ENCODE peak calls at places on chromosomes 1 and 21, in seven cellular contexts. V is fibroblast of lung, K is endodermal cell, Z is transverse colon, N is prostate gland, W is heart right ventricle, A is Peyer's patch. U is an unnamed sample.

GRCh38 chr1:68229927-68230812 is 2.2 kb downstream of the WLS start:
- DNase-seq in N (no peak), K (peak), W (peak), A (no peak), Z (no peak), V (peak), U (peak)

GRCh38 chr1:236907205-236907604 is 97.0 kb downstream of the MT1HL1 start:
- DNase-seq in V (no peak), Z (no peak), K (no peak), A (no peak), W (no peak), N (no peak), U (no peak)

GRCh38 chr1:180117764-180118116 is 36.9 kb upstream of the QSOX1 start:
- DNase-seq in A (no peak), V (peak), N (no peak), W (no peak), K (no peak), Z (no peak), U (peak)

GRCh38 chr1:40625476-40626382 is 39.8 kb downstream of the RIMS3 start:
- DNase-seq in Z (no peak), N (no peak), K (no peak), A (peak), V (peak), W (no peak), U (peak)

GRCh38 chr21:46184625-46185555 is 631 bp upstream of the SPATC1L start:
- DNase-seq in W (peak), K (peak), Z (peak), A (peak), N (peak), V (peak), U (peak)

GRCh38 chr1:211789641-211790464 is 40.7 kb downstream of the LPGAT1 start:
- DNase-seq in A (no peak), V (no peak), N (no peak), K (no peak), Z (no peak), W (no peak), U (no peak)

GRCh38 chr21:44353200-44353970 is at the start of gene TRPM2:
- DNase-seq in K (no peak), Z (peak), W (peak), V (no peak), N (no peak), A (no peak), U (no peak)

GRCh38 chr1:36838866-36839265 is 195.4 kb downstream of the GRIK3 start:
- DNase-seq in N (no peak), V (no peak), Z (no peak), W (no peak), K (no peak), A (no peak), U (no peak)

GRCh38 chr1:52423771-52424170 is 19.4 kb downstream of the PRPF38A start:
- DNase-seq in N (no peak), V (no peak), W (peak), K (no peak), A (no peak), Z (no peak), U (no peak)

GRCh38 chr1:206828061-206828460 is 37.4 kb upstream of the IL20 start:
- DNase-seq in K (no peak), Z (no peak), N (no peak), V (no peak), W (no peak), A (no peak), U (no peak)

DNA sequence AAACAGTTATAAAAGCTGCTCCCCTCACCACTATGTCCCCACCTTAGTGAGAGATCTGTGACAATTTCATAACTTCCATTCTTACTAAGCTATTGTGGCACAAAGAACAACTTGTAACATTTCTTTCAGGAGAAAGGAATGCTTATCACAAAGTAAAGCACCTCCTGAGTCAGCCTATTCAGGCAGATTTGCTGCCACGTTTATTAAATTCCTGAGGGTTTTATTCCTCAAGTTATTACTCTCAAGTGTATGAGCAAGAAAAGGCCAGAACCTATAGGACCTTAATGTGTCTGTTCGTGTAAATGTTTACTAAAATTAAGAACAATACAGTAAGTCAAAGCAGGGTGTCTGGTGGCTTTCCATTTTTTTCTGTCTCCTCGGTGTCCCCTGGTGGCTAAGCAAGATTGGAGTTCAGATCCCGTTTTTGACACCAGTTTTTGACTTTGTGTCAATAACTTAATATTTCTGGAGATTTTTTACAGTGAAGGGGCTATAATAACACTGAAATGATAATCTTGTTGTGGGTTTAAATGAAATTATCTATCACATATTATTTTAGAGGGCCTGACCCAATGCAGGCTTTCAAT is 1539.6 kb downstream of the BRINP3 start:
- DNase-seq in N (no peak), W (no peak), K (peak), A (no peak), Z (no peak), V (peak), U (peak)
- TF ChIP-seq CTCF in N (no peak), W (no peak), K (peak), A (no peak), Z (no peak), V (peak), U (peak)

DNA sequence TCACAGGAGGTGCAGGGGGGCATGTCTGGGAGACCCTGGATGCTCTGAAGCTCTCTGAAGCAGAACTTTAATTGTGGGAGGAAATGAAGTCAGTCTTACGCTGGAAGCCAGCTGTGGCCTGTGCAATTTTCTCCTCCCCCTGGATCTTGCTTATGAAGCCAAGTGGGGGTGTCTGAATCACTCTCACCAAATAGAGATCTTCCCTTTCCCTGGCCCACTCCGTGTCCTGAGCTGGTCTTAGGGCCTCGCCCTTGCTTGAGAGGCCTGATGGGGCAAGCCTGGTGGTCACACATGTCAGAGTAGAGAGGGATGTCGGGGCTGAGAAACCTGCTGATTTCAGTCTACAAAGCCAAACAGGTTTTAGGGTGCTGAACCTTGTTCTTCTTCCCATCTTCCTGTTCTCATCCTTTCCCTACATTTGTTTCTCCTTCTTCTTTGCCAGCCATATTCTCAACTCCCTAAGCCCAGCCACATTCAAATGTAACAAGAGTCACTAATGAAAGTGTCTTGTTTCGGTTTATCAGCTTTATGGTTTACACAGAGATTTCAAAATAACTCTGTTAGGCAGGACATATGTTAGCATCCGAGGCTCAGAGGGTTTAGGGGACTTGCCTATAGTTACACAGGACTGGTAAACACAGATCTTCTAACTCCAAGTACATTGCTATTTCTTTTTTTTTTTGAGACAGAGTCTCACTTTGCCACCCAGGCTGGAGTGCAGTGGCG is 61.1 kb downstream of the NDUFS5 start:
- DNase-seq in K (no peak), A (no peak), Z (no peak), N (no peak), V (peak), W (peak), U (peak)
- H3K4me3 ChIP-seq in K (no peak), A (no peak), Z (no peak), N (no peak), V (no peak), W (no peak), U (no peak)

GRCh38 chr1:87279966-87280535 is 48.6 kb upstream of the LMO4 start:
- DNase-seq in W (no peak), K (no peak), N (no peak), Z (no peak), A (no peak), V (peak), U (no peak)
- TF ChIP-seq CTCF in W (no peak), K (peak), N (no peak), Z (no peak), A (no peak), V (peak), U (no peak)

DNA sequence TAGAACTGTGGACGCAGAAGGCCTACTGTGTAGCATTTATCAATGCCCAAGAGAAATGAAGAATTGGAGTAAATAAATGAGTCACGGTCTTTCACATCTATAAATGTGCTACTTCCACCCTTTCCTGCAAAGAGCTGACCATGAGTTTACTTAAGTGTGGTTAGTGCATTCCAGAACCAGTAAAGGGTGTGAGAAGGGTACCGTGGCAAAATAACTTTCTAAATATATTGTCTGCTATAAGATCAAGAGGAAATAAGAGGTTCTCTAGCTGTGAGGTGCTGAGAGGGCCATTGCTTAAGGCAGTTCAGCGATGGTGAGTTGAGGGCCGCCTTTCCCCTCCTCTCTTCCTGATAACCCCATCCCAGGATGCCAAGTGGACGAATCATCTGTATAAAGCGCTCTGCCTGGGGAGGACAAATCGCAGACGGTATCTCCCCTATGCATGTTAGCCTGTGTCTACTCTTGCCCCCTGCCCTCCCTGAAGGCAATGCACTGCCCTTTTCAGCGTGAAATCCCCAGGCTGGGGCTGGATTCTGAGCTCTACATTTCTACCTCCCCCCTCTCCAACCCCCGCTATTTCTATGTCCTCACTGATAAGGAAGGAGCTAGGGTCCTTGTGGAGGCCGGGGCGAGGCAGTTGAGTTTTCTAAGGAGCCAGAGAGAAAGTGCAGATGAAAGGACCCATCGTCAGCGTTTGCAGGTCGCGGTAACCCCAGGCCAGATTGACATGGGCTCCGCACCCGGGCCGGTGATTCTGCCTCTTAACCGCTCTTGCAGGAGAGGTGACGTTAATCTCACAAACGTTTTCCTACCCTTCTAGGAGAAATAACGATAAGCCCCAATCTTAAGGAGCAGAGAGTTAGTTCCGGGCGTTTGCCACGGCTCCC is 1.5 kb upstream of the NCAM2 start:
- DNase-seq in W (no peak), Z (no peak), K (peak), A (no peak), V (peak), N (no peak), U (peak)
- H3K4me3 ChIP-seq in W (peak), Z (no peak), K (peak), A (peak), V (no peak), N (no peak), U (peak)

DNA sequence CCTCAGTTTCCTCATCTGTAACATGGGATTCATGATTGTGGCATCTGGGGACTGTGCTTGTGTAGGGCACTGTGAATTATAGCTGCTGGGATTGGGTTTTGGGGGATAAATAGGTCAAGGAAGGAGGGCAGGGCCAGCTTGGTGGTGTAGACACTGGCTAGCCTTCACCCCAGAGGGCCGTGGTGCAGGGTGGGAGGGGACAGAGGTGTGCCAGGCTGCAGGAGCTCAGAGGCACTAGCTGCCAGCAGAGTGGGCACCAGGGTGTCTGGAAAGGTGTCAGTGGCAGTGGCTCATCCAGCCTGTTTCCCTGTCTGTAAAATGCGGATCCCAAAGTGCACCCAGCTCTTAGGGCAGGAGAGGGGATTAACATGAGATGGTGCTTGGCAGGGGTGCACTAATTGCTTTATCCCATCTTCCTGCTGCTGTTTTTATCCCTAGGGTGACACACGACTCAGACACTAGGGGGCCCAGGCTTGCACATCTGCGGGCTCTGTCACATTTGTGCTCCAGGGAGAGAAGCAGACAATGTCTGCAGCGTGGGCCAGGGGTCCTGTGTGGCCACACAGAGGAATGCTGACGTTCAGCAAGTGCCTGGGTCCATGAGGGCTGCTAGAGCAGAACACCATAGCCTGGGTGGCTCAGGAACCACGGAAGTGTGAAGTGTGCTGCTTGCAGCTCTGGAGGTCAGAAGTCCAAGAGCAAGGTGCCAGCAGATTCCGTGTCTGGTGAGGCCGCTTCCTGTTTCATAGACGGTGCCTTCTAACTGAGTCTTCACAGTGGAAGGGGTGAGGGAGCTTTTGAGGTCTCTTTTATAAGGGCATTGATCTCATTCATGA is 19.3 kb downstream of the OBSCN start:
- DNase-seq in V (peak), N (no peak), W (no peak), A (peak), Z (peak), K (peak), U (no peak)
- TF ChIP-seq CTCF in V (peak), N (no peak), W (no peak), A (no peak), Z (peak), K (peak), U (peak)

GRCh38 chr1:182084487-182085316 is 23.2 kb upstream of the ZNF648 start:
- DNase-seq in Z (peak), W (peak), N (peak), A (peak), K (peak), V (peak), U (peak)
- H3K4me3 ChIP-seq in Z (no peak), W (no peak), N (no peak), A (no peak), K (no peak), V (no peak), U (no peak)

GRCh38 chr1:17572264-17572985 is 32.9 kb downstream of the ARHGEF10L start:
- DNase-seq in V (no peak), A (no peak), W (no peak), K (peak), Z (peak), N (no peak), U (no peak)
- TF ChIP-seq CTCF in V (peak), A (no peak), W (no peak), K (peak), Z (no peak), N (no peak), U (no peak)

U was measured in astrocyte of the spinal cord.